ENCODE peak calls at places on chromosomes 4 and X, in eight cellular contexts. I is activated gamma-delta T cell treated with Interleukin-2 at 50 U/mL for 16 hours; X is stimulated activated CD4-positive, alpha-beta T cell treated with anti-CD3 and anti-CD28 coated beads, TNF-alpha, amount 100 ng/mL, for 4 hours; J is stimulated activated CD8-positive, alpha-beta memory T cell treated with anti-CD3 and anti-CD28 coated beads, Interleukin-7, amount 100 ng/mL, for 1 hour; N is naive thymus-derived CD8-positive, alpha-beta T cell; D is mucosa of descending colon; W is KBM-7; S is Ammon's horn. Y is an unnamed sample.

GRCh38 chr4:16067515-16067914 is 16.3 kb downstream of the PROM1 start:
- DNase-seq in I (no peak), X (no peak), J (no peak), N (no peak), D (no peak), W (no peak), S (peak), Y (peak)

GRCh38 chr4:38131371-38132139 is 171.4 kb downstream of the PTTG2 start:
- DNase-seq in I (peak), X (peak), J (peak), N (peak), D (peak), W (no peak), S (no peak), Y (no peak)

GRCh38 chrX:139842326-139843175 is 90.3 kb downstream of the ATP11C start:
- DNase-seq in I (no peak), X (no peak), J (no peak), N (no peak), D (peak), W (no peak), S (no peak), Y (no peak)

GRCh38 chr4:8762951-8763735 is 108.5 kb downstream of the HMX1 start:
- DNase-seq in I (no peak), X (no peak), J (no peak), N (no peak), D (no peak), W (no peak), S (no peak), Y (no peak)

GRCh38 chr4:71231753-71232420 is 106.9 kb upstream of the SLC4A4 start:
- DNase-seq in I (no peak), X (no peak), J (no peak), N (no peak), D (no peak), W (no peak), S (no peak), Y (no peak)

GRCh38 chr4:85939595-85939994 is 420.3 kb downstream of the MAPK10 start:
- DNase-seq in I (no peak), X (no peak), J (no peak), N (no peak), D (no peak), W (no peak), S (no peak), Y (no peak)

GRCh38 chrX:110759785-110760184 is 35.8 kb downstream of the CHRDL1 start:
- DNase-seq in I (no peak), X (no peak), J (no peak), N (no peak), D (no peak), W (no peak), S (no peak), Y (no peak)

GRCh38 chr4:154344686-154345085 is 146.9 kb downstream of the DCHS2 start:
- DNase-seq in I (no peak), X (no peak), J (no peak), N (no peak), D (no peak), W (no peak), S (no peak), Y (no peak)

GRCh38 chr4:7067147-7067522 is 729 bp downstream of the GRPEL1 start:
- DNase-seq in I (no peak), X (peak), J (no peak), N (no peak), D (no peak), W (peak), S (no peak), Y (no peak)

GRCh38 chrX:8967471-8967870 is 66.5 kb downstream of the FAM9B start:
- DNase-seq in I (no peak), X (no peak), J (no peak), N (no peak), D (no peak), W (no peak), S (no peak), Y (no peak)

GRCh38 chrX:22742174-22742573 is 257.6 kb upstream of the DDX53 start:
- DNase-seq in I (no peak), X (no peak), J (no peak), N (no peak), D (no peak), W (no peak), S (no peak), Y (no peak)

GRCh38 chr4:155568641-155569040 is 98.0 kb upstream of the GUCY1A1 start:
- DNase-seq in I (no peak), X (no peak), J (no peak), N (no peak), D (no peak), W (no peak), S (no peak), Y (no peak)

GRCh38 chr4:40843696-40844095 is 93.9 kb downstream of the NSUN7 start:
- DNase-seq in I (no peak), X (no peak), J (no peak), N (peak), D (peak), W (peak), S (no peak), Y (no peak)

GRCh38 chr4:133275246-133275645 is 126.2 kb downstream of the PCDH10 start:
- DNase-seq in I (no peak), X (no peak), J (no peak), N (no peak), D (no peak), W (no peak), S (no peak), Y (no peak)

GRCh38 chr4:4856071-4857000 is 3.1 kb upstream of the MSX1 start:
- DNase-seq in I (no peak), X (no peak), J (no peak), N (no peak), D (no peak), W (no peak), S (no peak), Y (no peak)